ENCODE peak calls at places on chromosomes 4 and X, in nine cellular contexts. B is midbrain, U is spleen, T is NCI-H748 treated with DMSO at 0.1 percent for 48 hours, O is activated T-helper 1 cell treated with Interleukin-2 at 50 U/mL for 16 hours, K is GM20000, J is T-helper 1 cell, H is mesenteric fat pad, D is RCC 7860. P is an unnamed sample.

GRCh38 chr4:55666535-55666934 is 30.4 kb upstream of the NMU start:
- DNase-seq in U (no peak), H (no peak), K (no peak), J (no peak), O (no peak), T (no peak), B (no peak), D (no peak), P (no peak)

GRCh38 chr4:4490041-4490440 is 51.8 kb downstream of the STX18 start:
- DNase-seq in B (no peak), T (no peak), D (no peak), U (no peak), O (no peak), K (no peak), H (no peak), J (no peak), P (no peak)

GRCh38 chrX:135931644-135932487 is 38.4 kb downstream of the SAGE1 start:
- DNase-seq in D (no peak), T (peak), K (peak), U (no peak), J (peak), H (no peak), B (peak), O (peak), P (peak)

GRCh38 chr4:180664766-180665368 is 1578.3 kb upstream of the TENM3 start:
- DNase-seq in T (peak), D (peak), J (no peak), H (no peak), B (peak), O (no peak), U (no peak), K (peak), P (peak)

GRCh38 chrX:39158801-39159657 is 357.8 kb downstream of the MID1IP1 start:
- DNase-seq in K (no peak), H (no peak), D (peak), T (peak), J (no peak), O (no peak), U (no peak), B (no peak), P (no peak)

GRCh38 chr4:184268574-184269160 is 51.0 kb upstream of the ENPP6 start:
- DNase-seq in T (no peak), K (no peak), H (no peak), J (no peak), B (no peak), U (no peak), D (no peak), O (no peak), P (no peak)

GRCh38 chr4:14018191-14018853 is 390.8 kb upstream of the BOD1L1 start:
- DNase-seq in O (no peak), B (no peak), U (no peak), T (no peak), J (no peak), D (no peak), H (no peak), K (no peak), P (no peak)

GRCh38 chr4:186557486-186557885 is 2.1 kb upstream of the MTNR1A start:
- DNase-seq in D (no peak), U (no peak), T (no peak), K (no peak), H (no peak), O (no peak), J (no peak), B (no peak), P (no peak)

GRCh38 chr4:150664935-150665334 is 83.0 kb downstream of the MAB21L2 start:
- DNase-seq in K (no peak), O (no peak), T (no peak), J (no peak), B (no peak), D (peak), H (no peak), U (no peak), P (no peak)

GRCh38 chr4:5639556-5639955 is 68.8 kb downstream of the EVC2 start:
- DNase-seq in D (no peak), H (no peak), O (no peak), K (no peak), J (no peak), B (no peak), U (no peak), T (no peak), P (no peak)

GRCh38 chr4:159248383-159249178 is 145.7 kb downstream of the RAPGEF2 start:
- DNase-seq in J (no peak), T (no peak), D (no peak), U (no peak), K (peak), O (no peak), H (no peak), B (peak), P (peak)

P was measured in GM13976.